ENCODE peak calls at places on chromosome X, in four cellular contexts. O is mesothelial cell of epicardium, K is NCI-H524, X is A549. V is an unnamed sample.

GRCh38 chrX:12595746-12596145 is 195.5 kb upstream of the PRPS2 start:
- DNase-seq in O (no peak), K (no peak), X (no peak), V (no peak)

GRCh38 chrX:119573840-119574393 is 446 bp upstream of the UBE2A start:
- DNase-seq in O (no peak), K (no peak), X (peak), V (no peak)

GRCh38 chrX:106170318-106170717 is 2.2 kb downstream of the PWWP3B start:
- DNase-seq in O (no peak), K (peak), X (no peak), V (no peak)

GRCh38 chrX:107448625-107449468 is 605 bp upstream of the FRMPD3 start:
- DNase-seq in O (no peak), K (peak), X (peak), V (peak)

GRCh38 chrX:20269848-20270556 is 3.3 kb upstream of the RPS6KA3 start:
- DNase-seq in O (no peak), K (no peak), X (no peak), V (no peak)

GRCh38 chrX:5708209-5708608 is 520.5 kb downstream of the NLGN4X start:
- DNase-seq in O (no peak), K (no peak), X (no peak), V (no peak)

GRCh38 chrX:153780678-153781427 is at the start of gene SRPK3:
- DNase-seq in O (no peak), K (no peak), X (no peak), V (peak)

GRCh38 chrX:94695910-94696309 is 1021.9 kb downstream of the FAM133A start:
- DNase-seq in O (no peak), K (no peak), X (no peak), V (no peak)

GRCh38 chrX:119698835-119699234 is 5.9 kb upstream of the SEPTIN6 start:
- DNase-seq in O (no peak), K (peak), X (peak), V (no peak)

GRCh38 chrX:106306391-106306947 is 138.4 kb downstream of the PWWP3B start:
- DNase-seq in O (no peak), K (no peak), X (no peak), V (no peak)

GRCh38 chrX:34147345-34147744 is 15.2 kb upstream of the FAM47A start:
- DNase-seq in O (no peak), K (no peak), X (no peak), V (no peak)

GRCh38 chrX:118603981-118604380 is 108.4 kb downstream of the DOCK11 start:
- DNase-seq in O (peak), K (peak), X (peak), V (no peak)

GRCh38 chrX:19893722-19894121 is 6.3 kb upstream of the SH3KBP1 start:
- DNase-seq in O (no peak), K (no peak), X (no peak), V (no peak)

GRCh38 chrX:66672106-66672505 is 33.2 kb upstream of the EDA2R start:
- DNase-seq in O (no peak), K (no peak), X (no peak), V (no peak)

GRCh38 chrX:11908371-11908770 is 150.3 kb downstream of the MSL3 start:
- DNase-seq in O (no peak), K (no peak), X (peak), V (no peak)

GRCh38 chrX:67564475-67564874 is 20.7 kb downstream of the AR start:
- DNase-seq in O (no peak), K (no peak), X (no peak), V (no peak)

GRCh38 chrX:12702509-12703091 is 88.6 kb upstream of the PRPS2 start:
- DNase-seq in O (no peak), K (peak), X (no peak), V (no peak)

GRCh38 chrX:101219840-101220191 is 230 bp downstream of the DRP2 start:
- DNase-seq in O (no peak), K (no peak), X (no peak), V (no peak)

V was measured in kidney.